ENCODE peak calls at places on chromosomes 5 and 9, in nine cellular contexts. K, W, B, O, X, U, L, G and Z are unnamed samples.

GRCh38 chr9:109231593-109231992 is 64.5 kb upstream of the FRRS1L start:
- DNase-seq in K (no peak), W (no peak), B (no peak), O (no peak), X (no peak), U (no peak), L (peak; percentile 81), G (no peak), Z (no peak)

GRCh38 chr5:173781432-173781825 is 106.7 kb upstream of the CPEB4 start:
- DNase-seq in K (peak; percentile 23), W (no peak), B (no peak), O (no peak), X (no peak), U (no peak), L (peak; percentile 63), G (no peak), Z (no peak)

GRCh38 chr9:109802491-109802890 is 22.5 kb downstream of the PALM2AKAP2 start:
- DNase-seq in K (no peak), W (no peak), B (no peak), O (no peak), X (no peak), U (no peak), L (peak; percentile 29), G (no peak), Z (no peak)

GRCh38 chr5:548256-548655 is 24.0 kb upstream of the SLC9A3 start:
- DNase-seq in K (no peak), W (no peak), B (no peak), O (peak; percentile 16), X (peak; percentile 7), U (peak; percentile 19), L (no peak), G (peak; percentile 33), Z (no peak)

GRCh38 chr9:133449760-133450159 is 10.0 kb upstream of the CACFD1 start:
- DNase-seq in K (no peak), W (no peak), B (no peak), O (no peak), X (no peak), U (no peak), L (peak; percentile 83), G (no peak), Z (no peak)

GRCh38 chr9:134660407-134660806 is 18.8 kb downstream of the COL5A1 start:
- DNase-seq in K (no peak), W (no peak), B (no peak), O (peak; percentile 45), X (no peak), U (no peak), L (no peak), G (no peak), Z (no peak)

GRCh38 chr5:99590806-99591205 is 662.0 kb upstream of the CHD1 start:
- DNase-seq in K (no peak), W (no peak), B (no peak), O (no peak), X (no peak), U (no peak), L (no peak), G (no peak), Z (no peak)

GRCh38 chr5:91928751-91929521 is 545.8 kb upstream of the ARRDC3 start:
- DNase-seq in K (no peak), W (no peak), B (no peak), O (peak; percentile 39), X (no peak), U (peak; percentile 31), L (peak; percentile 7), G (no peak), Z (peak; percentile 14)

GRCh38 chr5:136004436-136004835 is 24.4 kb upstream of the TGFBI start:
- DNase-seq in K (no peak), W (no peak), B (no peak), O (peak; percentile 96), X (no peak), U (peak; percentile 97), L (peak; percentile 84), G (no peak), Z (no peak)

GRCh38 chr5:157497875-157498611 is 38.0 kb downstream of the NIPAL4 start:
- DNase-seq in K (no peak), W (no peak), B (no peak), O (no peak), X (no peak), U (no peak), L (no peak), G (no peak), Z (no peak)

GRCh38 chr5:150503977-150504620 is 3.8 kb upstream of the NDST1 start:
- DNase-seq in K (no peak), W (no peak), B (no peak), O (peak; percentile 51), X (peak; percentile 63), U (no peak), L (no peak), G (peak; percentile 73), Z (no peak)

GRCh38 chr5:74433255-74434123 is 207.0 kb downstream of the ENC1 start:
- DNase-seq in K (no peak), W (peak; percentile 7), B (peak; percentile 63), O (peak; percentile 15), X (no peak), U (peak; percentile 22), L (peak; percentile 91), G (no peak), Z (peak; percentile 11)

GRCh38 chr9:107566596-107566995 is 77.0 kb upstream of the KLF4 start:
- DNase-seq in K (no peak), W (no peak), B (no peak), O (no peak), X (peak; percentile 18), U (peak; percentile 15), L (no peak), G (no peak), Z (no peak)

GRCh38 chr9:134892820-134893420 is 12.3 kb downstream of the FCN2 start:
- DNase-seq in K (no peak), W (no peak), B (no peak), O (no peak), X (no peak), U (no peak), L (no peak), G (no peak), Z (no peak)

GRCh38 chr5:125433457-125433856 is 687.0 kb upstream of the ZNF608 start:
- DNase-seq in K (no peak), W (no peak), B (no peak), O (no peak), X (no peak), U (no peak), L (no peak), G (no peak), Z (no peak)

GRCh38 chr9:76574171-76574767 is 115.3 kb downstream of the GCNT1 start:
- DNase-seq in K (no peak), W (no peak), B (no peak), O (peak; percentile 49), X (no peak), U (no peak), L (no peak), G (no peak), Z (no peak)

GRCh38 chr5:176620333-176620981 is 9.9 kb downstream of the SNCB start:
- DNase-seq in K (no peak), W (no peak), B (no peak), O (peak; percentile 30), X (no peak), U (no peak), L (no peak), G (peak; percentile 62), Z (no peak)

GRCh38 chr5:102152906-102153787 is 142.9 kb downstream of the SLCO4C1 start:
- DNase-seq in K (no peak), W (peak; percentile 48), B (peak; percentile 4), O (peak; percentile 4), X (no peak), U (no peak), L (peak; percentile 42), G (no peak), Z (peak; percentile 36)
- TF ChIP-seq CTCF in K (peak; percentile 27), W (peak; percentile 16), B (peak; percentile 57), O (peak; percentile 5), X (peak; percentile 24), U (no peak), L (peak; percentile 49), G (no peak), Z (peak; percentile 54)

DNA sequence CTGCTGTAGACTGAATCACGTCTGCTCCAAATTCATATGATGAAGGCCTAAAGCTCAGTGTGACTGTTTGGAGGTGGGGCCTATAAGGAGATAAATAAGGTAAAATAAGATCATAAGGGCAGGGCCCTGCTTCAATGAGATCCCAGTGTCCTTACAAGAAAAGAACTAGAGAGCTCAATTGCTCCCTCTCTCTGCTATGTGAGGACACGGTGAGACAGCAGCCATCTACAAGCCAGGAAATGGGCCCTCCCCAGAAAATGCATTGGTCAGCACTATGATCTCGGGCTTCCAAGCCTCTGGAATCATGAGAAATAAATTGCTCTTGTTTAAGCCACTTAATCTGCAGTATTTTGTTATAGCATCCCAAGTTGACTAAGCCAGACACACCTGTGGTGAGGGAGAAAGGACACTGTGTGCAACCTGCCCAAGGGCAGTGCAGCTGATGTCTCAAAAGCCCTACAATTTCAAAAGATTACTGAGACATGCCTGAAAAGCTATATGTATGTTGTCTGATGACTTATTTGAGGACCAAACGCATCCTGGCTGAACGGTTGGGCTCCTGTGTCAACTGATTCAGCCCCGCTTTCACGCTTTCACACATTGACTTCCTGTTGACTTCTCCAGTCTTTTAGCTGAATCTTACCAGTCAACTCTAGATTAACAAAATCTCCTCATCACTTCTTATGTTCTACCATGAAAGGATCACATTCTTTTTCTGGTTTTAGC is 13.2 kb downstream of the GZMK start:
- DNase-seq in K (no peak), W (peak; percentile 8), B (no peak), O (peak; percentile 22), X (no peak), U (no peak), L (peak; percentile 14), G (no peak), Z (peak; percentile 24)
- TF ChIP-seq CTCF in K (no peak), W (no peak), B (no peak), O (peak; percentile 18), X (no peak), U (peak; percentile 24), L (peak; percentile 6), G (no peak), Z (no peak)

GRCh38 chr9:892123-892522 is 50.6 kb downstream of the DMRT1 start:
- DNase-seq in K (no peak), W (no peak), B (no peak), O (no peak), X (no peak), U (no peak), L (peak; percentile 10), G (no peak), Z (no peak)
- TF ChIP-seq CTCF in K (no peak), W (peak; percentile 29), B (peak; percentile 24), O (no peak), X (no peak), U (peak; percentile 5), L (peak; percentile 28), G (no peak), Z (no peak)

DNA sequence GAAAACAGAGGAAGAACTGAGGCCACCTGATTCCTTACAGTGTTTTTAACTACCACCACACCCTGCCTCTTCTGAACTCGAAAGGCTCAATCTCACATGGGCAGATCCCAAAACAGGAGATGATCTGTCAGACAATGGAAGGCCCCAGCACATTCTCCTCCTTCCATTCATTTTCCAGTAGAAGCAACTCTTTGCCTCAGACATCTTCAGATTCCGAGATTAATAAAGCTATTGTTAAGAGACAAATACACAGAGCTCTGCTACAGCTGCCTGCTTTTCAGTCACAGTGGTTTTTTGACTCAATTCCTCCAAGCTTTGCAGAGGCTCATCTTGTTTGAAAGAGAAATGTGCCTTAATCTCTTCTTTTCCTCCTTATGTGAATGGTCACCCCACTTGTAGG is 127.2 kb upstream of the ADAMTSL1 start:
- DNase-seq in K (no peak), W (no peak), B (no peak), O (no peak), X (no peak), U (no peak), L (no peak), G (no peak), Z (no peak)
- TF ChIP-seq CTCF in K (no peak), W (no peak), B (no peak), O (no peak), X (no peak), U (no peak), L (no peak), G (no peak), Z (no peak)